ENCODE peak calls at places on chromosomes 5 and 9, in ten cellular contexts. D, H, W, R, M, O, E, A, L and C are unnamed samples.

GRCh38 chr9:137453643-137454081 is 5.5 kb downstream of the NSMF start:
- DNase-seq in M (peak; percentile 76), A (peak; percentile 76), W (no peak), D (no peak), O (peak; percentile 73), E (peak; percentile 87), L (no peak), H (peak; percentile 79), R (peak; percentile 95), C (peak; percentile 96)

GRCh38 chr9:104915049-104915448 is 12.9 kb downstream of the ABCA1 start:
- DNase-seq in A (no peak), W (no peak), O (peak; percentile 64), E (no peak), R (no peak), D (no peak), H (no peak), L (no peak), M (no peak), C (no peak)

GRCh38 chr9:75133396-75133795 is 45.1 kb downstream of the OSTF1 start:
- DNase-seq in R (no peak), A (no peak), H (no peak), W (no peak), O (no peak), L (no peak), E (no peak), M (no peak), D (no peak), C (no peak)

GRCh38 chr5:171766875-171767274 is 18.7 kb upstream of the SMIM23 start:
- DNase-seq in E (no peak), D (no peak), R (no peak), M (no peak), W (no peak), O (no peak), L (no peak), A (no peak), H (no peak), C (no peak)

GRCh38 chr9:93586290-93587057 is 10.1 kb downstream of the PHF2 start:
- DNase-seq in D (no peak), E (peak; percentile 57), A (no peak), O (no peak), H (peak; percentile 26), W (no peak), R (peak; percentile 69), M (no peak), L (no peak), C (no peak)

GRCh38 chr9:133362359-133363044 is 6.2 kb downstream of the SURF2 start:
- DNase-seq in L (no peak), D (no peak), O (no peak), H (no peak), E (no peak), R (no peak), M (no peak), W (no peak), A (no peak), C (no peak)

GRCh38 chr9:16150501-16150900 is 597.7 kb downstream of the CCDC171 start:
- DNase-seq in A (peak; percentile 69), E (no peak), M (no peak), O (peak; percentile 96), R (peak; percentile 58), L (no peak), D (no peak), W (no peak), H (no peak), C (no peak)

GRCh38 chr5:72433520-72433919 is 73.7 kb downstream of the ZNF366 start:
- DNase-seq in R (no peak), D (no peak), A (peak; percentile 48), W (no peak), L (no peak), H (no peak), O (no peak), M (no peak), E (no peak), C (no peak)

GRCh38 chr9:114516913-114517312 is 11.6 kb upstream of the WHRN start:
- DNase-seq in O (no peak), L (no peak), M (peak; percentile 8), W (no peak), D (no peak), R (no peak), A (peak; percentile 26), E (no peak), H (no peak), C (no peak)

GRCh38 chr5:168269950-168270349 is 21.5 kb upstream of the WWC1 start:
- DNase-seq in H (no peak), L (no peak), O (peak; percentile 54), R (peak; percentile 47), M (no peak), E (no peak), A (peak; percentile 16), D (no peak), W (no peak), C (peak; percentile 45)

GRCh38 chr5:163565931-163566608 is 60.7 kb downstream of the MAT2B start:
- DNase-seq in R (peak; percentile 56), E (peak; percentile 68), M (peak; percentile 73), L (no peak), O (no peak), A (peak; percentile 32), W (no peak), D (no peak), H (peak; percentile 25), C (peak; percentile 82)

GRCh38 chr9:36781532-36781931 is 208.8 kb downstream of the MELK start:
- DNase-seq in A (no peak), L (no peak), D (no peak), H (no peak), W (no peak), M (no peak), E (no peak), R (peak; percentile 76), O (no peak), C (no peak)

GRCh38 chr9:38033956-38034355 is 35.1 kb downstream of the SHB start:
- DNase-seq in R (no peak), M (no peak), H (no peak), L (no peak), E (no peak), O (no peak), A (no peak), W (no peak), D (no peak), C (no peak)

GRCh38 chr9:130240410-130241197 is 25.0 kb upstream of the HMCN2 start:
- DNase-seq in A (peak; percentile 77), R (peak; percentile 89), O (peak; percentile 86), E (peak; percentile 72), H (no peak), M (peak; percentile 58), L (no peak), W (no peak), D (peak; percentile 24), C (peak; percentile 82)

GRCh38 chr9:126614455-126615248 is 924 bp downstream of the LMX1B start:
- DNase-seq in D (no peak), R (peak; percentile 56), O (no peak), L (no peak), M (no peak), H (no peak), W (no peak), A (no peak), E (no peak), C (peak; percentile 52)

GRCh38 chr9:101299901-101300300 is 84.9 kb downstream of the BAAT start:
- DNase-seq in A (no peak), D (no peak), O (no peak), W (no peak), M (no peak), H (no peak), E (no peak), R (no peak), L (no peak), C (no peak)

GRCh38 chr5:15791859-15792258 is 291.9 kb downstream of the FBXL7 start:
- DNase-seq in H (no peak), A (no peak), W (no peak), E (no peak), D (no peak), M (no peak), O (no peak), R (no peak), L (no peak), C (no peak)

GRCh38 chr5:180625125-180625790 is 24.1 kb downstream of the FLT4 start:
- DNase-seq in W (no peak), R (no peak), D (no peak), A (no peak), E (no peak), O (no peak), H (no peak), M (no peak), L (no peak), C (no peak)

GRCh38 chr9:123866497-123866896 is 63.4 kb downstream of the DENND1A start:
- DNase-seq in W (no peak), O (no peak), R (no peak), D (no peak), A (peak; percentile 70), H (no peak), M (no peak), E (no peak), L (no peak), C (no peak)

GRCh38 chr9:16421534-16421933 is 448.9 kb downstream of the BNC2 start:
- DNase-seq in W (no peak), H (no peak), O (peak; percentile 61), E (no peak), D (no peak), L (no peak), A (peak; percentile 51), R (peak; percentile 60), M (no peak), C (peak; percentile 57)

GRCh38 chr5:89071101-89071940 is 188.3 kb upstream of the MEF2C start:
- DNase-seq in E (no peak), H (no peak), D (no peak), A (no peak), M (no peak), R (no peak), L (no peak), W (no peak), O (no peak), C (no peak)

GRCh38 chr5:178487911-178488310 is 102.3 kb downstream of the COL23A1 start:
- DNase-seq in M (no peak), E (no peak), A (no peak), W (no peak), D (no peak), R (no peak), L (no peak), H (no peak), O (no peak), C (no peak)

GRCh38 chr9:137294684-137295312 is 7.3 kb downstream of the NRARP start:
- DNase-seq in L (no peak), W (no peak), D (no peak), R (peak; percentile 70), H (peak; percentile 44), A (peak; percentile 58), E (no peak), M (no peak), O (peak; percentile 56), C (peak; percentile 74)

GRCh38 chr9:101307524-101308213 is 77.1 kb downstream of the BAAT start:
- DNase-seq in D (no peak), R (no peak), M (no peak), O (no peak), A (no peak), W (no peak), H (no peak), L (no peak), E (no peak), C (no peak)

GRCh38 chr5:6856658-6857057 is 143.4 kb downstream of the TENT4A start:
- DNase-seq in E (no peak), H (no peak), D (no peak), O (no peak), W (no peak), L (no peak), A (no peak), M (no peak), R (peak; percentile 53), C (no peak)

GRCh38 chr5:87400305-87400899 is 12.3 kb downstream of the CCNH start:
- DNase-seq in H (no peak), R (peak; percentile 32), L (no peak), D (no peak), M (no peak), W (no peak), E (no peak), O (peak; percentile 29), A (peak; percentile 68), C (peak; percentile 55)